ENCODE peak calls at places on chromosomes 6 and 20, in five cellular contexts. C is pancreas, F is cardiac muscle cell, O is neural progenitor cell, P is ovary. W is an unnamed sample.
A peak's percentile ranks its signal among the peaks of the same experiment; 100 is the strongest.

GRCh38 chr20:35702051-35702823 is 3.0 kb downstream of the ROMO1 start:
- DNase-seq in C (no peak), F (no peak), O (no peak), P (no peak), W (no peak)

GRCh38 chr6:134195985-134196384 is 121.9 kb downstream of the SGK1 start:
- DNase-seq in C (no peak), F (no peak), O (no peak), P (no peak), W (no peak)

GRCh38 chr6:211856-212497 is 80.3 kb upstream of the DUSP22 start:
- DNase-seq in C (no peak), F (no peak), O (no peak), P (no peak), W (no peak)

GRCh38 chr6:31058128-31058894 is 48.0 kb downstream of the MUC22 start:
- DNase-seq in C (no peak), F (peak; percentile 86), O (peak; percentile 83), P (no peak), W (peak; percentile 15)

GRCh38 chr20:40571625-40572024 is 117.4 kb downstream of the MAFB start:
- DNase-seq in C (no peak), F (no peak), O (no peak), P (no peak), W (no peak)

GRCh38 chr6:85493389-85493788 is 43.5 kb downstream of the NT5E start:
- DNase-seq in C (no peak), F (no peak), O (no peak), P (no peak), W (no peak)

GRCh38 chr6:100088009-100088408 is 94.0 kb upstream of the MCHR2 start:
- DNase-seq in C (no peak), F (peak; percentile 58), O (no peak), P (no peak), W (no peak)

GRCh38 chr6:152330984-152331383 is 306.2 kb downstream of the SYNE1 start:
- DNase-seq in C (no peak), F (peak; percentile 22), O (no peak), P (no peak), W (no peak)

GRCh38 chr20:32920066-32920465 is 61.3 kb downstream of the EFCAB8 start:
- DNase-seq in C (no peak), F (no peak), O (no peak), P (no peak), W (no peak)

GRCh38 chr6:53437557-53438202 is 88.9 kb upstream of the ELOVL5 start:
- DNase-seq in C (no peak), F (peak; percentile 89), O (peak; percentile 61), P (no peak), W (no peak)

GRCh38 chr6:156662025-156662445 is 115.1 kb upstream of the ARID1B start:
- DNase-seq in C (peak; percentile 41), F (no peak), O (peak; percentile 82), P (no peak), W (no peak)

GRCh38 chr6:154510144-154510905 is at the start of gene CNKSR3:
- DNase-seq in C (peak; percentile 94), F (peak; percentile 97), O (peak; percentile 100), P (peak; percentile 93), W (peak; percentile 87)

GRCh38 chr6:7140631-7141366 is 33.0 kb downstream of the RREB1 start:
- DNase-seq in C (peak; percentile 90), F (peak; percentile 81), O (peak; percentile 89), P (peak; percentile 89), W (peak; percentile 93)

GRCh38 chr20:57465943-57466342 is 59.0 kb downstream of the CTCFL start:
- DNase-seq in C (no peak), F (no peak), O (no peak), P (no peak), W (no peak)

GRCh38 chr20:64242003-64242796 is 13.3 kb upstream of the PCMTD2 start:
- DNase-seq in C (no peak), F (no peak), O (no peak), P (peak; percentile 7), W (no peak)

GRCh38 chr6:28226460-28226859 is 1.4 kb downstream of the ZSCAN9 start:
- DNase-seq in C (no peak), F (no peak), O (no peak), P (no peak), W (no peak)

GRCh38 chr6:28220164-28221133 is 4.6 kb upstream of the ZSCAN9 start:
- DNase-seq in C (no peak), F (no peak), O (no peak), P (no peak), W (no peak)

GRCh38 chr6:28224131-28225055 is 682 bp upstream of the ZSCAN9 start:
- DNase-seq in C (no peak), F (no peak), O (no peak), P (no peak), W (no peak)

DNA sequence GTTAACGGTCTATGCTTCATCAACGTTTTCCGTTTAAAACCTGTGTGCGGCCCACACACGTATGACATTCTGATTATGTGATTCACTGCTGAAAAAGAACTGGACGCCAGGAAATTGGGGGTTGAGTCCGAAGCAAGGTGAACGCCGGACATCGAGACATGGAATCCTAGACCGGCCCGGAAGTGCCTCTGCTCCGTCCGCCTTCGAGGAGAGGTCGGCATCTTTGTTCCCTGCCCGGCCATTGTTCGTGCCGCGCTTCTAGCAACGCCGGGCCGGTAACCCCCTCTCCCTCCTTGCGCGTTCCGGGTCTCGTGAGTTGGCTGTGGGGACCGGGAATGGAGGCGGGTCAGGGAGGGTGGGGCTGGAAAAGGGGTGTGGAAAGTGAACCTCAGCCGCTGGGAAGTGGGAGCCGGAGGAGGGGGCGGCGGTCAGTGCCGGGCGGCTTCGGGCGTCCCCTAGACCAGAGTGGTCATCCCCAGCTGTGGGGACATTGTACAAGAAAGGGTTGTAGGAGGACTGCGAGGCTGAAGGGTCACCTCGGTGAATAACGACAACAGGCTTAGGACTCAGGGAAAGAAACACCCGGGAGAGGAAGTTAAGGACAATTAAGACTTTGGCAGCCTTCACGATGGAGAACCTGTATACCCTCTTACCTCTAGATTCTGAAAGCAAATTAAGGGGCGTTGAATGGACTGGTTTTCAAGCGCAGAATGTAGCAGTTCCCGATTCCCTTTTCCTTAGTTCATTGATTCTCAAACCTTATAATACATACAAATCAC is at the start of gene ZSCAN9:
- DNase-seq in C (peak; percentile 82), F (peak; percentile 93), O (peak; percentile 96), P (peak; percentile 85), W (peak; percentile 85)
- TF ChIP-seq CTCF in C (no peak), F (no peak), O (no peak), P (no peak), W (no peak)

GRCh38 chr6:108731229-108731565 is 117.0 kb upstream of the ARMC2 start:
- DNase-seq in C (no peak), F (no peak), O (peak; percentile 17), P (no peak), W (no peak)

GRCh38 chr6:108728826-108729225 is 119.4 kb upstream of the ARMC2 start:
- DNase-seq in C (no peak), F (no peak), O (no peak), P (no peak), W (no peak)

GRCh38 chr6:108727966-108728730 is 120.1 kb upstream of the ARMC2 start:
- DNase-seq in C (no peak), F (no peak), O (no peak), P (no peak), W (no peak)

GRCh38 chr6:108732101-108732870 is 115.9 kb upstream of the ARMC2 start:
- DNase-seq in C (no peak), F (no peak), O (peak; percentile 36), P (no peak), W (peak; percentile 79)

DNA sequence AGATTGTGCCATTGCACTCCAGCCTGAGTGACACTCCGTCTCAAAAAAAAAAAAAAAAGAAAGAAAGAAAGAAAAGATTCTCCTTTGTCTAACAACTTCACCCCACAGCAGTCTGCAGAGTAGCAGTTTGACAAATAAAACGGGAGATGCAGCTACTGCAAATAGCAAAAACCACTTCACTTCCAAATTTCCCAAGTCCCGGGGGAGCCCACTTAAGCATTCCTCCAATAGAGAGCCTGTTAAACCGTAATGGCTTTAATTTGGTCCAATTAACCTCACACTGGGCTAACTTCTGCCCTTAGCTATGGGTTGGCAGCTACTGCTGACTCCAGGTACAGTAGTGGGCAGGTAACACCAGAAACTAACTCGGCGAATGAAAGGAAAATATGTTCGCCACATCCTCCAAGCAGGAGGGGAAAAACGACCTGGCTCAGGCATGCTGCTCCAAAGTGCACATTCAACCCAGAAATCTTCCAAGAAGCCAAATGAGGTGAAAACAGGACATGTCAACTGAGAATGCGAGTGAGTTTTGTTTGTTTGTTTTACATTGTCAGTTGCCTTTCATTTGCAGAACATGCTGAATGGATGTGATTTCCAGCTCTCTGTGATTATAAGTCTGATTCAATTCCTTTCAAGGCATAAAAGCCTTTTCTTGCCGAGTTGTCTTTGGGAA is 117.5 kb upstream of the ARMC2 start:
- DNase-seq in C (no peak), F (no peak), O (peak; percentile 15), P (no peak), W (no peak)
- H3K4me3 ChIP-seq in C (no peak overlapping the region), F (no peak overlapping the region), O (no peak overlapping the region), P (no peak overlapping the region), W (no peak overlapping the region)

GRCh38 chr6:108195209-108195608 is 29.4 kb downstream of the NR2E1 start:
- DNase-seq in C (no peak), F (no peak), O (no peak), P (no peak), W (no peak)

GRCh38 chr6:108200631-108201030 is 34.8 kb downstream of the NR2E1 start:
- DNase-seq in C (no peak), F (peak; percentile 12), O (no peak), P (no peak), W (no peak)

GRCh38 chr6:108198761-108199498 is 33.1 kb downstream of the NR2E1 start:
- DNase-seq in C (no peak), F (no peak), O (no peak), P (no peak), W (no peak)

GRCh38 chr6:108203189-108204119 is 37.6 kb downstream of the NR2E1 start:
- DNase-seq in C (no peak), F (no peak), O (peak; percentile 84), P (no peak), W (no peak)

DNA sequence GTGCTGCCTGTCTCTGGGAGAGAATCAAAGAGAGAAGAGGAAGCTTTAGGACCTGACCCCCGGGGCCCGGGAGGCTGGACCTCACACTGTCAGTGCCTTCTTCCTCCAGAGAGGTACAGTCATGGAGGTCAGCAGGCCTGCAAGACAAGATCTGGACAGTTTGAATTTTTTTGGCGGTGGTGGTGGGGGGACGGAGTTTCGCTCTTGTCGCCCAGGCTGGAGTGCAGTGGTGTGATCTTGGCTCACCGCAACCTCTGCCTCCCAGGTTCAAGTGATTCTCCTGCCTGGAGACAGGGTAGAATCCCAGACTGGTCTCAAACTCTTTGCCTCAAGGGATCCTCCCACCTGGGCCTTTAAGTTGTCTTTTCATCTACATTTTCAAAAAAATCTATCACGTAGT is 34.4 kb downstream of the NR2E1 start:
- DNase-seq in C (no peak), F (no peak), O (no peak), P (no peak), W (no peak)
- H3K4me1 ChIP-seq in C (no peaks in the 10 kb centered on the region), F (no peaks in the 10 kb centered on the region), O (peaks cover 20% of the 10 kb centered on the region), P (peaks cover 1% of the 10 kb centered on the region), W (no peaks in the 10 kb centered on the region)

DNA sequence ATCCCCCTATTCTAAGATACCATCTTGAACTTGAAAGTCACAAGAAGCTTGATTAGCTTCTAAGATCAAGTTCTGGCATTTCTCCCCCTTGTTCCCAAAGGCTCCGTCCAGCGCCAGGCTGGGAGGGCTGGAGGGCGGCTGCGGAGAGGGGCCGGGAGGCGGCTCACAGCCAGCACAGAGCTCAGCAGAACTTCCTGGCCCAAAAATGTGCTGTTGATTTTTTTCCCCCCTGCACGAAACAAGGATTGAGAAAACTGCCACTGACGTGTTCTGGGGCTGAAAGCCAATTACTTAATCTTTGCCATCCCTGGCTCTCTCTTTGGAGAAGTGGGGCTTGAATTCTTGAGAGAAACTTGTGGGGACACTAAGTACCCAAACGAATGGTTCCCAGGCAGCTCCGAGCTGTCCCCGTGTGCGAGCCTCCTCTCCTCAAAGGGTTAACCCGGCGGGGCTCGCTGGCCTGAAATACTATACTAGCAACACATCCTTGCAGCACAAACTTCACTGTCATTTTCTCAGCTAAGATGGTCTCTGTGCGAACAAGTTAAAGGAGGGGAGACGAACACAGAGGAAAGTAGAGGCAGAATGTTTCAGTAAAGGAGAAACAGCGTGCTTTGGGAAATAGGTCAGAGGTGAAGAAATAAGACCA is 454 bp downstream of the TRAF3IP2 start:
- DNase-seq in C (peak; percentile 49), F (peak; percentile 96), O (peak; percentile 72), P (peak; percentile 77), W (peak; percentile 64)
- TF ChIP-seq CTCF in C (no peak), F (no peak), O (no peak), P (no peak), W (no peak)